ENCODE peak calls at places on chromosome 22, in seven cellular contexts. C, D, W, K, M, V and Y are unnamed samples.

GRCh38 chr22:41904450-41905410 is 10.1 kb downstream of the SHISA8 start:
- DNase-seq in C (no peak), D (no peak), W (no peak), K (no peak), M (no peak), V (no peak), Y (no peak)

GRCh38 chr22:35634981-35635540 is 13.2 kb upstream of the APOL6 start:
- DNase-seq in C (no peak), D (no peak), W (no peak), K (no peak), M (no peak), V (no peak), Y (no peak)

GRCh38 chr22:37896181-37896592 is 9.9 kb upstream of the MICALL1 start:
- DNase-seq in C (no peak), D (no peak), W (no peak), K (peak; percentile 55), M (no peak), V (no peak), Y (no peak)

GRCh38 chr22:45584121-45584570 is 81.5 kb downstream of the FBLN1 start:
- DNase-seq in C (no peak), D (no peak), W (no peak), K (no peak), M (no peak), V (peak; percentile 53), Y (no peak)

GRCh38 chr22:41844036-41844435 is 11.1 kb downstream of the SREBF2 start:
- DNase-seq in C (no peak), D (no peak), W (no peak), K (no peak), M (no peak), V (no peak), Y (no peak)

GRCh38 chr22:46023558-46023981 is 46.6 kb upstream of the WNT7B start:
- DNase-seq in C (peak; percentile 29), D (no peak), W (no peak), K (no peak), M (no peak), V (peak; percentile 69), Y (no peak)

GRCh38 chr22:28917747-28918543 is 34.6 kb downstream of the ZNRF3 start:
- DNase-seq in C (peak; percentile 46), D (no peak), W (no peak), K (no peak), M (peak; percentile 86), V (no peak), Y (no peak)

GRCh38 chr22:37378642-37379058 is 48.6 kb downstream of the ELFN2 start:
- DNase-seq in C (no peak), D (no peak), W (no peak), K (no peak), M (peak; percentile 66), V (peak; percentile 48), Y (no peak)

GRCh38 chr22:37472418-37473006 is 13.7 kb downstream of the MFNG start:
- DNase-seq in C (peak; percentile 57), D (no peak), W (no peak), K (peak; percentile 45), M (peak; percentile 57), V (peak; percentile 49), Y (no peak)

GRCh38 chr22:38705235-38706100 is at the start of gene GTPBP1:
- DNase-seq in C (peak; percentile 96), D (peak; percentile 99), W (peak; percentile 100), K (peak; percentile 98), M (peak; percentile 100), V (peak; percentile 100), Y (peak; percentile 99)

GRCh38 chr22:36211237-36211881 is 9.8 kb upstream of the APOL4 start:
- DNase-seq in C (no peak), D (peak; percentile 44), W (no peak), K (no peak), M (no peak), V (no peak), Y (no peak)

GRCh38 chr22:29512031-29512430 is 32.0 kb downstream of the NEFH start:
- DNase-seq in C (no peak), D (no peak), W (no peak), K (no peak), M (no peak), V (no peak), Y (no peak)

GRCh38 chr22:25545117-25545516 is 19.4 kb upstream of the GRK3 start:
- DNase-seq in C (no peak), D (no peak), W (no peak), K (no peak), M (no peak), V (no peak), Y (no peak)

GRCh38 chr22:27630754-27631153 is 170.8 kb downstream of the MN1 start:
- DNase-seq in C (no peak), D (no peak), W (no peak), K (no peak), M (no peak), V (no peak), Y (no peak)

GRCh38 chr22:21621891-21622623 is 7.8 kb downstream of the YDJC start:
- DNase-seq in C (no peak), D (peak; percentile 24), W (no peak), K (no peak), M (no peak), V (peak; percentile 40), Y (no peak)

GRCh38 chr22:26689553-26690301 is 32.3 kb downstream of the MIAT start:
- DNase-seq in C (no peak), D (no peak), W (no peak), K (no peak), M (no peak), V (no peak), Y (no peak)

GRCh38 chr22:45777046-45777851 is 105.6 kb downstream of the ATXN10 start:
- DNase-seq in C (no peak), D (no peak), W (no peak), K (no peak), M (no peak), V (peak; percentile 45), Y (no peak)

GRCh38 chr22:26322179-26322905 is 106.7 kb upstream of the ASPHD2 start:
- DNase-seq in C (no peak), D (no peak), W (peak; percentile 46), K (no peak), M (no peak), V (peak; percentile 99), Y (no peak)

GRCh38 chr22:41380993-41381328 is 781 bp upstream of the TEF start:
- DNase-seq in C (no peak), D (peak; percentile 82), W (peak; percentile 80), K (no peak), M (peak; percentile 88), V (peak; percentile 97), Y (peak; percentile 62)

GRCh38 chr22:38609371-38609770 is 39.4 kb upstream of the DMC1 start:
- DNase-seq in C (no peak), D (no peak), W (no peak), K (no peak), M (no peak), V (no peak), Y (no peak)

GRCh38 chr22:45240137-45240809 is 421 bp downstream of the KIAA0930 start:
- DNase-seq in C (peak; percentile 47), D (no peak), W (no peak), K (no peak), M (no peak), V (peak; percentile 78), Y (no peak)

GRCh38 chr22:35568751-35569725 is 28.4 kb downstream of the RASD2 start:
- DNase-seq in C (no peak), D (no peak), W (no peak), K (no peak), M (no peak), V (peak; percentile 94), Y (no peak)

GRCh38 chr22:31488988-31489617 is 539 bp downstream of the EIF4ENIF1 start:
- DNase-seq in C (peak; percentile 66), D (no peak), W (peak; percentile 4), K (peak; percentile 25), M (peak; percentile 74), V (peak; percentile 76), Y (no peak)

GRCh38 chr22:48551716-48552268 is 1275.9 kb downstream of the BRD1 start:
- DNase-seq in C (peak; percentile 13), D (no peak), W (no peak), K (no peak), M (no peak), V (no peak), Y (no peak)
- H3K9me3 ChIP-seq in C (no peaks in the 10 kb centered on the region), D (no peaks in the 10 kb centered on the region), W (no peaks in the 10 kb centered on the region), K (no peaks in the 10 kb centered on the region), M (no peaks in the 10 kb centered on the region), V (no peaks in the 10 kb centered on the region), Y (no peaks in the 10 kb centered on the region)

GRCh38 chr22:24069721-24070120 is 58.6 kb downstream of the CABIN1 start:
- DNase-seq in C (no peak), D (no peak), W (no peak), K (no peak), M (no peak), V (no peak), Y (no peak)

GRCh38 chr22:24068717-24069116 is 57.6 kb downstream of the CABIN1 start:
- DNase-seq in C (no peak), D (no peak), W (no peak), K (peak; percentile 12), M (no peak), V (no peak), Y (no peak)

GRCh38 chr22:24071686-24072085 is 60.6 kb downstream of the CABIN1 start:
- DNase-seq in C (no peak), D (no peak), W (no peak), K (no peak), M (no peak), V (no peak), Y (no peak)

GRCh38 chr22:24072361-24072760 is 61.3 kb downstream of the CABIN1 start:
- DNase-seq in C (no peak), D (no peak), W (no peak), K (no peak), M (no peak), V (no peak), Y (no peak)

GRCh38 chr22:24070553-24070952 is 59.4 kb downstream of the CABIN1 start:
- DNase-seq in C (no peak), D (no peak), W (no peak), K (no peak), M (no peak), V (no peak), Y (no peak)
- H3K36me3 ChIP-seq in C (peaks cover 39% of the 10 kb centered on the region), D (peaks cover 77% of the 10 kb centered on the region), W (peaks cover 37% of the 10 kb centered on the region), K (peaks cover 55% of the 10 kb centered on the region), M (peaks cover 45% of the 10 kb centered on the region), V (no peaks in the 10 kb centered on the region), Y (peaks cover 38% of the 10 kb centered on the region)

GRCh38 chr22:43957871-43958270 is 2.6 kb downstream of the SAMM50 start:
- DNase-seq in C (no peak), D (no peak), W (no peak), K (no peak), M (no peak), V (peak; percentile 26), Y (no peak)
- H3K9me3 ChIP-seq in C (no peaks in the 10 kb centered on the region), D (no peaks in the 10 kb centered on the region), W (no peaks in the 10 kb centered on the region), K (no peaks in the 10 kb centered on the region), M (no peaks in the 10 kb centered on the region), V (no peaks in the 10 kb centered on the region), Y (no peaks in the 10 kb centered on the region)

GRCh38 chr22:48941903-48942625 is 885.6 kb downstream of the BRD1 start:
- DNase-seq in C (no peak), D (no peak), W (no peak), K (no peak), M (no peak), V (no peak), Y (no peak)
- H3K36me3 ChIP-seq in C (no peaks in the 10 kb centered on the region), D (no peaks in the 10 kb centered on the region), W (no peaks in the 10 kb centered on the region), K (no peaks in the 10 kb centered on the region), M (no peaks in the 10 kb centered on the region), V (no peaks in the 10 kb centered on the region), Y (no peaks in the 10 kb centered on the region)